ENCODE peak calls at places on chromosomes 12 and 14, in nine cellular contexts. G is stimulated activated naive CD8-positive, alpha-beta T cell treated with anti-CD3 and anti-CD28 coated beads, Interleukin-15, Interleukin-2, amounts not matched to agents 100 U/mL and 50 U/mL, for 24 hours; A is fibroblast of gingiva; N is gastrocnemius medialis; E is HEK293T; S is activated CD4-positive, CD25-positive, alpha-beta regulatory T cell; O is stimulated activated CD4-positive, alpha-beta T cell treated with anti-CD3 and anti-CD28 coated beads, TNF-alpha, amount 100 ng/mL, for 48 hours; F is iPS-NIHi11; Z is OCI-LY7. W is an unnamed sample.

GRCh38 chr14:70013269-70013873 is 134.2 kb downstream of the SMOC1 start:
- DNase-seq in G (peak; percentile 65), Z (peak; percentile 37), N (no peak), E (peak; percentile 72), A (no peak), F (peak; percentile 79), O (peak; percentile 20), S (no peak), W (peak; percentile 60)

GRCh38 chr12:50182461-50182860 is 15.3 kb upstream of the CERS5 start:
- DNase-seq in S (no peak), F (no peak), E (no peak), G (no peak), O (no peak), N (no peak), A (no peak), Z (no peak), W (no peak)

GRCh38 chr12:56522486-56523193 is 1.0 kb downstream of the RBMS2 start:
- DNase-seq in S (no peak), O (no peak), Z (no peak), A (peak; percentile 12), F (no peak), E (no peak), G (no peak), N (no peak), W (no peak)

GRCh38 chr14:62956413-62956812 is 88.8 kb downstream of the KCNH5 start:
- DNase-seq in S (no peak), E (no peak), Z (no peak), A (no peak), G (no peak), N (no peak), O (no peak), F (no peak), W (no peak)

GRCh38 chr14:97251423-97252155 is 454.4 kb downstream of the VRK1 start:
- DNase-seq in G (no peak), Z (no peak), A (no peak), E (no peak), F (peak; percentile 41), N (no peak), O (no peak), S (no peak), W (no peak)

GRCh38 chr14:89228921-89229639 is 188.0 kb downstream of the FOXN3 start:
- DNase-seq in O (no peak), G (no peak), N (peak; percentile 77), F (no peak), S (no peak), A (peak; percentile 13), Z (no peak), E (no peak), W (no peak)

GRCh38 chr14:103886304-103887169 is 39.2 kb upstream of the PPP1R13B start:
- DNase-seq in O (no peak), A (no peak), N (no peak), E (no peak), S (no peak), G (no peak), F (no peak), Z (no peak), W (no peak)

GRCh38 chr14:60515244-60515695 is 6.3 kb downstream of the SIX6 start:
- DNase-seq in A (no peak), E (no peak), O (no peak), S (no peak), Z (no peak), N (no peak), F (no peak), G (no peak), W (no peak)

GRCh38 chr12:49288412-49288853 is 6.5 kb upstream of the PRPH start:
- DNase-seq in A (peak; percentile 32), Z (peak; percentile 64), O (peak; percentile 55), S (peak; percentile 47), G (peak; percentile 70), E (peak; percentile 76), N (no peak), F (peak; percentile 75), W (no peak)

GRCh38 chr12:17971850-17972249 is 118.1 kb downstream of the RERGL start:
- DNase-seq in N (no peak), O (no peak), E (no peak), Z (no peak), F (no peak), S (no peak), G (no peak), A (no peak), W (no peak)

GRCh38 chr14:103910262-103910935 is 17.9 kb upstream of the TDRD9 start:
- DNase-seq in F (peak; percentile 93), N (peak; percentile 38), S (peak; percentile 28), O (peak; percentile 71), E (peak; percentile 79), Z (peak; percentile 68), G (peak; percentile 76), A (peak; percentile 54), W (peak; percentile 84)

GRCh38 chr12:4270670-4271432 is 2.7 kb upstream of the CCND2 start:
- DNase-seq in G (peak; percentile 68), S (no peak), O (no peak), E (no peak), Z (no peak), A (no peak), F (peak; percentile 54), N (no peak), W (peak; percentile 48)

GRCh38 chr14:100677152-100677924 is 49.4 kb upstream of the DLK1 start:
- DNase-seq in Z (no peak), O (no peak), S (no peak), N (no peak), G (no peak), A (no peak), F (peak; percentile 62), E (peak; percentile 50), W (no peak)

GRCh38 chr14:26448181-26448855 is 149.5 kb downstream of the NOVA1 start:
- DNase-seq in G (no peak), F (no peak), O (no peak), N (no peak), E (no peak), Z (no peak), A (no peak), S (no peak), W (no peak)

GRCh38 chr12:107223816-107224215 is 130.5 kb upstream of the CRY1 start:
- DNase-seq in O (no peak), S (no peak), E (no peak), Z (no peak), G (no peak), N (no peak), A (no peak), F (no peak), W (no peak)

GRCh38 chr14:99314623-99315022 is 42.6 kb upstream of the BCL11B start:
- DNase-seq in N (no peak), G (no peak), S (no peak), O (no peak), Z (no peak), E (no peak), F (peak; percentile 8), A (no peak), W (no peak)

GRCh38 chr12:89092297-89092696 is 260.0 kb downstream of the DUSP6 start:
- DNase-seq in E (no peak), S (no peak), Z (no peak), G (no peak), N (no peak), F (no peak), A (no peak), O (no peak), W (no peak)

GRCh38 chr14:104536942-104537612 is 42.5 kb upstream of the C14orf180 start:
- DNase-seq in N (no peak), F (no peak), G (no peak), S (no peak), Z (no peak), E (no peak), A (no peak), O (no peak), W (no peak)